ENCODE peak calls at places on chromosome 14, in nine cellular contexts. C is transverse colon; H is uterus; V is body of pancreas; A is tibial artery; S is DND-41; M is CD8-positive, alpha-beta memory T cell; I is HCT116; Q is effector memory CD4-positive, alpha-beta T cell. O is an unnamed sample. For H3K27me3, the result is how much of the 10 kb centered on the place peaks cover.

GRCh38 chr14:64612021-64612380 is 62.2 kb downstream of the PPP1R36 start:
- DNase-seq in S (no peak), I (no peak), V (no peak), A (no peak), H (no peak), M (no peak), C (no peak), Q (no peak), O (no peak)

GRCh38 chr14:93049295-93049694 is 66.4 kb downstream of the ITPK1 start:
- DNase-seq in A (no peak), S (no peak), M (no peak), V (no peak), H (no peak), I (no peak), C (peak), Q (no peak), O (no peak)

GRCh38 chr14:76413106-76413961 is 37.4 kb downstream of the ESRRB start:
- DNase-seq in V (no peak), M (no peak), C (no peak), H (no peak), I (no peak), Q (no peak), A (no peak), S (no peak), O (no peak)

GRCh38 chr14:65255583-65256443 is 153.5 kb upstream of the MAX start:
- DNase-seq in S (peak), V (peak), I (peak), C (peak), M (peak), Q (no peak), A (no peak), H (no peak), O (no peak)

GRCh38 chr14:24960816-24961215 is 89.1 kb downstream of the STXBP6 start:
- DNase-seq in C (no peak), S (no peak), M (no peak), H (no peak), I (no peak), V (no peak), Q (no peak), A (no peak), O (no peak)

GRCh38 chr14:67068246-67068645 is 121.0 kb upstream of the GARIN2 start:
- DNase-seq in S (no peak), H (no peak), Q (no peak), A (no peak), V (no peak), M (no peak), I (no peak), C (no peak), O (no peak)

GRCh38 chr14:67187210-67187609 is 2.0 kb upstream of the GARIN2 start:
- DNase-seq in I (peak), S (no peak), H (peak), Q (no peak), C (no peak), V (no peak), M (no peak), A (no peak), O (no peak)

GRCh38 chr14:90760591-90761316 is 55.5 kb downstream of the TTC7B start:
- DNase-seq in S (no peak), M (no peak), C (no peak), V (no peak), I (no peak), H (no peak), Q (no peak), A (no peak), O (peak)

GRCh38 chr14:22532345-22533056 is 56.5 kb downstream of the DAD1 start:
- DNase-seq in C (no peak), M (no peak), S (no peak), Q (no peak), I (no peak), H (no peak), V (no peak), A (no peak), O (no peak)

GRCh38 chr14:99190696-99191662 is 81.0 kb downstream of the BCL11B start:
- DNase-seq in H (no peak), S (no peak), C (no peak), A (no peak), V (no peak), M (peak), I (no peak), Q (no peak), O (no peak)
- H3K4me3 ChIP-seq in H (no peak), S (no peak), C (peak), A (peak), V (no peak), M (peak), I (no peak), Q (peak), O (no peak)

DNA sequence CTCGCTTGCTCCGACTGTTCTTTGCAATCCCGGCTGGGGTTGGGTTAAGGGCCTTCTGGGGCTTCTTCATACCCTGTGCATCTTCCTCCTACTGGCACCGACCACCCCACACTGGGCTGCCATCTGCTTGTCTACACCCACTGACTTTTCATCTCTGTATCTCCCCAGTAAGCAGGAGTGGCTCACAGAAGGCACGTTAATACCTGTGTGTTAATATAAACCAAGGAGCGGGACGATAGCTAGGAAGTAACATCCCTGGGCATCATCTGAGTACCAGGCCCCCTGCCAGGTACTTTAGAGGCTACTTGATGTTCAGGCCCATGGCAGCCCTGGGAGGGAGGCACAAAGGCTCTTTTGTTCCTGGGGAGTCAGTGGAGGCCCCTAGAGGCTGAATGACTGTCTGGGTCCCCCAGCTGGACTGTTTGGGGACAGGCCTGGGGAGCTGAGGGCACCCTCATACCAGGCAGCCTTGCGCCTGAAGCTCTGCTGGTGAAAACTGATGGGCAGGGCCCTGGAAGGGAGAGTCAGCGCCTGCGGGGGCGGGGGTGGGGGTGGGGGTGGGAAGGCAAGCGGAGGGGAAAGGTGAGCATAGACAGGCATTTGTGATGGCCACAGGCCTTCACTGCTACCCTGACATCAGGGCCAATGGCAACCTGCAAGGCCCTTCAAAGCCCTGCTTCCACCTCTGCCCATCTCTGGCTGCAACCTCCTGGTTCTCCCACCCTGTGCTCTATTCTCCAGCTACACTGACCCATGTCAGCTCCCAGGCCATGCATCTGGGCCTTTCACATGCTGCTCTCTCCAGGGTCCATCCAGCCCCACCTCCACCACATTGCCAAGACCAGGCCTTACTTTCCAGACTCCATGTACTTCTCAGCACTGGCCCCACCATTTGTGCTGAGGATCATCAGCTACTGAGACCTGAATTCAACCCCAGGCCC is 34.2 kb upstream of the DEGS2 start:
- DNase-seq in M (no peak), V (peak), A (no peak), C (no peak), H (peak), I (no peak), S (no peak), Q (no peak), O (no peak)
- H3K27me3 ChIP-seq in M (under half), V (under half), A (under half), C (under half), H (under half), I (under half), S (under half), Q (under half), O (under half)

DNA sequence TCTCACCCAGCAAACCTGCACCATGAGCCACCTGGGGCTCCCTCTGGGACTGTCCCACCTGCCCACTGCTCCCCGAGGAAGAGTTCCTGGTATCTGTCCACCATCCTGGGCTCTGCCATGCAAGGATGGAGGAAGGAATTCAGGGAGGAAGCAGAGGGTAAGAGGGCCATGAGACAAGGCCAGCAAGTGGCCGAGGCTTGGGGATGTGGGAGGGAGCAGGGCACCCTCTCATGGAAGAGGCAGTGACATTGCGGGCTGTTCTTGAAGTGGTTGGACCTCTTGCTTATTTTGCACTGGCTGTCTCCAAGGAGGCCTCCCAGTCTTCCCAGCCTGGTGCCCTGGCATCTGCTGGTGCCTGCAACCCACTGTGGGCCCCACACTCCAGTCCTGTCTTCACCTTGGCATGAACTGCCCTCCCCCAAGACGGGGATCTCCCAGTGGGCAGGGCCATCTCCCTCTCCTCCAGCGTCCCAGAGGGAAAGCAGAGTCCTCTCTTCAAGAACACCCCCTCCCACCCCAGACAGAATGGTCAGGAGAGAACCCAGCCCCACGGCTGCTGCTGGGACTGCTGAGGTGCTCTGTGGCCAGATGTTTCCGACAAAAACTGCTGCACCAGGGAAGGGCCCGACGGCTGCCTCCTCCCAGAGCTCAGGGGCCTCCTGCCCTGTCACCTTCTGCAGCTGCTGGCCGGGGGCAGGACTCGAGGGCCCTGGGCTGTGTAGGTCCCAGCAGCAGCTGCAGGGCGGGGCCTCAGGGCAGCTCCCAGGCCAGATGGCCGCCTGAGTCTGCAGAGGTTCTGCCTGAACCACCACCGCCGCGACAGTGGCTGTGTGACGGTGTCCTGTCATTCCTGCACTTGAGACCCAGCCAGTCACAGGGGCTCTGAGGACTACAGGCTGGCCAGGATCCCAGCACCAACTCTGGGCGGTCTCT is 1.8 kb upstream of the AKT1 start:
- DNase-seq in M (no peak), S (no peak), I (no peak), A (no peak), H (no peak), C (peak), V (no peak), Q (no peak), O (no peak)
- H3K4me3 ChIP-seq in M (no peak), S (no peak), I (no peak), A (no peak), H (no peak), C (no peak), V (no peak), Q (no peak), O (no peak)

DNA sequence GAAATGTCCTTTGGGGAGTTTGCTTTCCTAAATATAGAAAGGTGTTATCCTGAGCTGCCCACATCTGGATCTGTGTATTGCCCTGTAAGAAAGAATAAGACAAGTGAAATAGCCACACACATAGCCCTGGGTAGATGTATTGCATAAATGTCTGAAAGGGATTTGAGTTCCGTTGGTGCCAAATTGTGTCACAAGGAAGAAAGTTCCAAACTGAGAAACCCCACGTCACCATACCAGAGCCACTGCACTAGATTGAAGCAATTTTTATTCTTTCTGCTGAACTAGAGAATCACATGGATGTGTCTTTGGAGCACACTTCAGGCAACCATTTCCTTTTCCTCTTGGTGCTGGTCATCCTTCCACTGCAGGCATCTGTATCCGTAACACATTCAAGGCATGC is 5.0 kb downstream of the RNASE9 start:
- DNase-seq in A (no peak), V (no peak), S (no peak), C (no peak), H (no peak), Q (no peak), M (no peak), I (no peak), O (no peak)
- H3K27me3 ChIP-seq in A (under half), V (under half), S (under half), C (under half), H (under half), Q (under half), M (under half), I (under half), O (under half)